ENCODE peak calls at places on chromosomes 1 and 21, in six cellular contexts. One of them, this sample, is unnamed.

GRCh38 chr21:34701726-34702125 is 32.9 kb downstream of the CLIC6 start:
- DNase-seq in left ventricle myocardium inferior: no peak
- DNase-seq in pancreas: no peak
- DNase-seq in MM.1S: no peak
- DNase-seq in mammary epithelial cell: no peak
- DNase-seq in tibial nerve: no peak
- DNase-seq in this sample: no peak

GRCh38 chr1:156923565-156924477 is 3.4 kb downstream of the LRRC71 start:
- DNase-seq in left ventricle myocardium inferior: no peak
- DNase-seq in pancreas: no peak
- DNase-seq in MM.1S: no peak
- DNase-seq in mammary epithelial cell: no peak
- DNase-seq in tibial nerve: no peak
- DNase-seq in this sample: no peak

GRCh38 chr1:30770150-30770549 is 12.6 kb upstream of the LAPTM5 start:
- DNase-seq in left ventricle myocardium inferior: no peak
- DNase-seq in pancreas: no peak
- DNase-seq in MM.1S: no peak
- DNase-seq in mammary epithelial cell: no peak
- DNase-seq in tibial nerve: no peak
- DNase-seq in this sample: no peak

GRCh38 chr1:202046748-202047708 is 36.6 kb downstream of the ELF3 start:
- DNase-seq in left ventricle myocardium inferior: no peak
- DNase-seq in pancreas: no peak
- DNase-seq in MM.1S: no peak
- DNase-seq in mammary epithelial cell: peak; percentile 77
- DNase-seq in tibial nerve: no peak
- DNase-seq in this sample: no peak

GRCh38 chr1:64624446-64624766 is 120.5 kb upstream of the RAVER2 start:
- DNase-seq in left ventricle myocardium inferior: no peak
- DNase-seq in pancreas: no peak
- DNase-seq in MM.1S: peak; percentile 39
- DNase-seq in mammary epithelial cell: peak; percentile 62
- DNase-seq in tibial nerve: peak; percentile 18
- DNase-seq in this sample: no peak

GRCh38 chr1:242017580-242018233 is 18.8 kb upstream of the MAP1LC3C start:
- DNase-seq in left ventricle myocardium inferior: peak; percentile 38
- DNase-seq in pancreas: peak; percentile 38
- DNase-seq in MM.1S: peak; percentile 76
- DNase-seq in mammary epithelial cell: peak; percentile 33
- DNase-seq in tibial nerve: no peak
- DNase-seq in this sample: peak; percentile 57

GRCh38 chr1:197144570-197145325 is 1.7 kb downstream of the ASPM start:
- DNase-seq in left ventricle myocardium inferior: no peak
- DNase-seq in pancreas: no peak
- DNase-seq in MM.1S: peak; percentile 8
- DNase-seq in mammary epithelial cell: peak; percentile 31
- DNase-seq in tibial nerve: no peak
- DNase-seq in this sample: no peak

GRCh38 chr21:21199342-21200102 is 201.3 kb downstream of the NCAM2 start:
- DNase-seq in left ventricle myocardium inferior: no peak
- DNase-seq in pancreas: no peak
- DNase-seq in MM.1S: no peak
- DNase-seq in mammary epithelial cell: no peak
- DNase-seq in tibial nerve: no peak
- DNase-seq in this sample: no peak

GRCh38 chr1:158735848-158736247 is 15.3 kb upstream of the OR6K3 start:
- DNase-seq in left ventricle myocardium inferior: no peak
- DNase-seq in pancreas: no peak
- DNase-seq in MM.1S: no peak
- DNase-seq in mammary epithelial cell: no peak
- DNase-seq in tibial nerve: no peak
- DNase-seq in this sample: no peak

GRCh38 chr21:18985584-18985983 is 582.0 kb upstream of the TMPRSS15 start:
- DNase-seq in left ventricle myocardium inferior: no peak
- DNase-seq in pancreas: no peak
- DNase-seq in MM.1S: no peak
- DNase-seq in mammary epithelial cell: no peak
- DNase-seq in tibial nerve: no peak
- DNase-seq in this sample: no peak

GRCh38 chr1:181556606-181557005 is 73.3 kb downstream of the CACNA1E start:
- DNase-seq in left ventricle myocardium inferior: no peak
- DNase-seq in pancreas: no peak
- DNase-seq in MM.1S: no peak
- DNase-seq in mammary epithelial cell: no peak
- DNase-seq in tibial nerve: no peak
- DNase-seq in this sample: no peak

GRCh38 chr1:192516776-192517297 is 58.7 kb upstream of the RGS1 start:
- DNase-seq in left ventricle myocardium inferior: no peak
- DNase-seq in pancreas: no peak
- DNase-seq in MM.1S: peak; percentile 99
- DNase-seq in mammary epithelial cell: no peak
- DNase-seq in tibial nerve: no peak
- DNase-seq in this sample: no peak

GRCh38 chr1:15329481-15329815 is 80.2 kb upstream of the EFHD2 start:
- DNase-seq in left ventricle myocardium inferior: no peak
- DNase-seq in pancreas: no peak
- DNase-seq in MM.1S: no peak
- DNase-seq in mammary epithelial cell: no peak
- DNase-seq in tibial nerve: no peak
- DNase-seq in this sample: no peak
- H3K9me3 ChIP-seq in left ventricle myocardium inferior: no peaks in the 10 kb centered on the region
- H3K9me3 ChIP-seq in pancreas: no peaks in the 10 kb centered on the region
- H3K9me3 ChIP-seq in MM.1S: no peaks in the 10 kb centered on the region
- H3K9me3 ChIP-seq in mammary epithelial cell: no peaks in the 10 kb centered on the region
- H3K9me3 ChIP-seq in tibial nerve: no peaks in the 10 kb centered on the region
- H3K9me3 ChIP-seq in this sample: no peaks in the 10 kb centered on the region

GRCh38 chr1:228735871-228736586 is 750 bp downstream of the RHOU start:
- DNase-seq in left ventricle myocardium inferior: peak; percentile 37
- DNase-seq in pancreas: peak; percentile 63
- DNase-seq in MM.1S: peak; percentile 58
- DNase-seq in mammary epithelial cell: no peak
- DNase-seq in tibial nerve: peak; percentile 21
- DNase-seq in this sample: peak; percentile 74
- H3K27ac ChIP-seq in left ventricle myocardium inferior: peak overlapping the region; percentile 93
- H3K27ac ChIP-seq in pancreas: peak overlapping the region; percentile 96
- H3K27ac ChIP-seq in MM.1S: no peak overlapping the region
- H3K27ac ChIP-seq in mammary epithelial cell: no peak overlapping the region
- H3K27ac ChIP-seq in tibial nerve: peak overlapping the region; percentile 97
- H3K27ac ChIP-seq in this sample: peak overlapping the region; percentile 33

DNA sequence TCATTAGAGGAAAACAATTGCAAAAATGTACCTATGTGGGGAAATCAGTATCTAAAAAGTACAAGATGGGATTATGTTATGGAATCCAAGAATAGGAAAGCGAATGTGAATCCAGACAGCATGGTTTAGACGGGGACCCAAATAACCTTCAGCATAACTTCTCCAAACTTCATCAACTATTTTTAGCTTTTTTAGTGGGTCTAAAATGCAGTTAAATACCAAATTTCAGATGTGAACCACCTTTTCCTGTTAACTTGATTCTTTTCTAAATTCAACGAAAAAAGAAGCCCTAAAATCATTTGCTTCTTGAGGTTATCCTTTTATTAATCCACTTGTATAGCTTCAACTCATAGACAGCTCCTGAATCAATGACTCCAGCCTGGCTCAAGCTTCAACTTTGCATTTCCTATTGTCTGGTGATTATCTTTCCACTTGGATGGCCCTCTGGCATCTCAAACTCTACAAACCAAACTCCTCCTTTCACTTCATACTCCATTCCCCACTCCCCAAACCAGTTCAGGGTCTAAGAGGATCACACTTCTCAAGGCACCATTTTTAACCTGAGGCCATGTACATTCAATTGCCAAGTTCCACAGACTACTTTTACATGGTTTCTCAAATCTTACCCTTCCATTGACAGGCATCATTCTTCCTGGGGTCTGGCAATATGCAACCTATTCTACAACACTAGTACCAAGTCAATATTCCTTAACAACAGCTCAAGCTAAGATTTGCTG is 7.4 kb downstream of the ERRFI1 start:
- DNase-seq in left ventricle myocardium inferior: no peak
- DNase-seq in pancreas: no peak
- DNase-seq in MM.1S: no peak
- DNase-seq in mammary epithelial cell: no peak
- DNase-seq in tibial nerve: no peak
- DNase-seq in this sample: no peak
- H3K4me1 ChIP-seq in left ventricle myocardium inferior: peaks cover 83% of the 10 kb centered on the region
- H3K4me1 ChIP-seq in pancreas: peaks cover 73% of the 10 kb centered on the region
- H3K4me1 ChIP-seq in MM.1S: no peaks in the 10 kb centered on the region
- H3K4me1 ChIP-seq in mammary epithelial cell: peaks cover 86% of the 10 kb centered on the region
- H3K4me1 ChIP-seq in tibial nerve: peaks cover 38% of the 10 kb centered on the region
- H3K4me1 ChIP-seq in this sample: peaks cover 5% of the 10 kb centered on the region

DNA sequence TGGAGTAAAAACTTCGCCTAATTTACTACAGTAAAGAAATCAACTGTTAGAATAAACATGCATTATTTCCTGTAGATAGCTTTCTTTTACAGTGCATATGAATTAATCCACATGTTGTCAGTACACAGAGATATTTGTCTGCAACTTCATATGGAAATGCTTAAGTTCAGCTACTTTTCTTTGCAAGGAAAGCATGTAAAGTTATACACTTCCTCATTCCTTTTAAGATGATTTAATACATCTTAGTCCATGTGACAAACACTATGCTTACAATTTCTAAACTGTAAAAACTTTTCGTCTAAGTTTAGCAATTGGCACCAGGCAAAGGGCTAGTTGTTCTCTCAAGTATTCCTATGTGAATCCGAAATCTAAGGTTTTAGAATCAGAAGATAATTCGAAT is 1205.5 kb upstream of the ADGRL4 start:
- DNase-seq in left ventricle myocardium inferior: no peak
- DNase-seq in pancreas: no peak
- DNase-seq in MM.1S: no peak
- DNase-seq in mammary epithelial cell: no peak
- DNase-seq in tibial nerve: no peak
- DNase-seq in this sample: no peak
- H3K9me3 ChIP-seq in left ventricle myocardium inferior: no peaks in the 10 kb centered on the region
- H3K9me3 ChIP-seq in pancreas: no peaks in the 10 kb centered on the region
- H3K9me3 ChIP-seq in MM.1S: no peaks in the 10 kb centered on the region
- H3K9me3 ChIP-seq in mammary epithelial cell: no peaks in the 10 kb centered on the region
- H3K9me3 ChIP-seq in tibial nerve: no peaks in the 10 kb centered on the region
- H3K9me3 ChIP-seq in this sample: no peaks in the 10 kb centered on the region

GRCh38 chr1:94323311-94324167 is 86.2 kb upstream of the ARHGAP29 start:
- DNase-seq in left ventricle myocardium inferior: no peak
- DNase-seq in pancreas: no peak
- DNase-seq in MM.1S: no peak
- DNase-seq in mammary epithelial cell: peak; percentile 49
- DNase-seq in tibial nerve: no peak
- DNase-seq in this sample: no peak

GRCh38 chr1:94319319-94320180 is 82.2 kb upstream of the ARHGAP29 start:
- DNase-seq in left ventricle myocardium inferior: no peak
- DNase-seq in pancreas: no peak
- DNase-seq in MM.1S: no peak
- DNase-seq in mammary epithelial cell: no peak
- DNase-seq in tibial nerve: no peak
- DNase-seq in this sample: no peak

GRCh38 chr1:94322696-94323095 is 85.3 kb upstream of the ARHGAP29 start:
- DNase-seq in left ventricle myocardium inferior: no peak
- DNase-seq in pancreas: no peak
- DNase-seq in MM.1S: no peak
- DNase-seq in mammary epithelial cell: peak; percentile 62
- DNase-seq in tibial nerve: no peak
- DNase-seq in this sample: no peak

GRCh38 chr1:94324168-94324544 is 86.8 kb upstream of the ARHGAP29 start:
- DNase-seq in left ventricle myocardium inferior: no peak
- DNase-seq in pancreas: no peak
- DNase-seq in MM.1S: no peak
- DNase-seq in mammary epithelial cell: peak; percentile 63
- DNase-seq in tibial nerve: no peak
- DNase-seq in this sample: no peak

GRCh38 chr1:94321662-94322061 is 84.3 kb upstream of the ARHGAP29 start:
- DNase-seq in left ventricle myocardium inferior: no peak
- DNase-seq in pancreas: no peak
- DNase-seq in MM.1S: no peak
- DNase-seq in mammary epithelial cell: no peak
- DNase-seq in tibial nerve: no peak
- DNase-seq in this sample: no peak
- H3K27ac ChIP-seq in left ventricle myocardium inferior: peak overlapping the region; percentile 81
- H3K27ac ChIP-seq in pancreas: no peak overlapping the region
- H3K27ac ChIP-seq in MM.1S: no peak overlapping the region
- H3K27ac ChIP-seq in mammary epithelial cell: no peak overlapping the region
- H3K27ac ChIP-seq in tibial nerve: no peak overlapping the region
- H3K27ac ChIP-seq in this sample: no peak overlapping the region

GRCh38 chr1:229207916-229208315 is 63.0 kb upstream of the RAB4A start:
- DNase-seq in left ventricle myocardium inferior: no peak
- DNase-seq in pancreas: no peak
- DNase-seq in MM.1S: no peak
- DNase-seq in mammary epithelial cell: no peak
- DNase-seq in tibial nerve: no peak
- DNase-seq in this sample: no peak

GRCh38 chr1:229204863-229205777 is 65.8 kb upstream of the RAB4A start:
- DNase-seq in left ventricle myocardium inferior: no peak
- DNase-seq in pancreas: no peak
- DNase-seq in MM.1S: no peak
- DNase-seq in mammary epithelial cell: no peak
- DNase-seq in tibial nerve: no peak
- DNase-seq in this sample: no peak

GRCh38 chr1:229203991-229204632 is 66.8 kb upstream of the RAB4A start:
- DNase-seq in left ventricle myocardium inferior: no peak
- DNase-seq in pancreas: no peak
- DNase-seq in MM.1S: no peak
- DNase-seq in mammary epithelial cell: no peak
- DNase-seq in tibial nerve: no peak
- DNase-seq in this sample: no peak

GRCh38 chr1:229208481-229208880 is 62.4 kb upstream of the RAB4A start:
- DNase-seq in left ventricle myocardium inferior: no peak
- DNase-seq in pancreas: no peak
- DNase-seq in MM.1S: no peak
- DNase-seq in mammary epithelial cell: no peak
- DNase-seq in tibial nerve: no peak
- DNase-seq in this sample: no peak

GRCh38 chr1:229205854-229206253 is 65.1 kb upstream of the RAB4A start:
- DNase-seq in left ventricle myocardium inferior: no peak
- DNase-seq in pancreas: no peak
- DNase-seq in MM.1S: no peak
- DNase-seq in mammary epithelial cell: no peak
- DNase-seq in tibial nerve: no peak
- DNase-seq in this sample: no peak
- H3K4me1 ChIP-seq in left ventricle myocardium inferior: peaks cover 20% of the 10 kb centered on the region
- H3K4me1 ChIP-seq in pancreas: no peaks in the 10 kb centered on the region
- H3K4me1 ChIP-seq in MM.1S: no peaks in the 10 kb centered on the region
- H3K4me1 ChIP-seq in mammary epithelial cell: no peaks in the 10 kb centered on the region
- H3K4me1 ChIP-seq in tibial nerve: peaks cover 8% of the 10 kb centered on the region
- H3K4me1 ChIP-seq in this sample: no peaks in the 10 kb centered on the region

GRCh38 chr1:163875214-163875926 is 553.6 kb downstream of the NUF2 start:
- DNase-seq in left ventricle myocardium inferior: peak; percentile 26
- DNase-seq in pancreas: no peak
- DNase-seq in MM.1S: no peak
- DNase-seq in mammary epithelial cell: no peak
- DNase-seq in tibial nerve: no peak
- DNase-seq in this sample: peak; percentile 53

GRCh38 chr1:163875927-163876320 is 554.2 kb downstream of the NUF2 start:
- DNase-seq in left ventricle myocardium inferior: no peak
- DNase-seq in pancreas: no peak
- DNase-seq in MM.1S: no peak
- DNase-seq in mammary epithelial cell: no peak
- DNase-seq in tibial nerve: no peak
- DNase-seq in this sample: no peak

GRCh38 chr1:163876546-163876945 is 554.8 kb downstream of the NUF2 start:
- DNase-seq in left ventricle myocardium inferior: no peak
- DNase-seq in pancreas: no peak
- DNase-seq in MM.1S: no peak
- DNase-seq in mammary epithelial cell: no peak
- DNase-seq in tibial nerve: no peak
- DNase-seq in this sample: no peak

GRCh38 chr1:163874070-163874469 is 552.3 kb downstream of the NUF2 start:
- DNase-seq in left ventricle myocardium inferior: no peak
- DNase-seq in pancreas: no peak
- DNase-seq in MM.1S: no peak
- DNase-seq in mammary epithelial cell: no peak
- DNase-seq in tibial nerve: no peak
- DNase-seq in this sample: no peak

GRCh38 chr1:163877016-163877415 is 555.3 kb downstream of the NUF2 start:
- DNase-seq in left ventricle myocardium inferior: no peak
- DNase-seq in pancreas: no peak
- DNase-seq in MM.1S: no peak
- DNase-seq in mammary epithelial cell: no peak
- DNase-seq in tibial nerve: no peak
- DNase-seq in this sample: no peak
- H3K9me3 ChIP-seq in left ventricle myocardium inferior: no peaks in the 10 kb centered on the region
- H3K9me3 ChIP-seq in pancreas: no peaks in the 10 kb centered on the region
- H3K9me3 ChIP-seq in MM.1S: no peaks in the 10 kb centered on the region
- H3K9me3 ChIP-seq in mammary epithelial cell: no peaks in the 10 kb centered on the region
- H3K9me3 ChIP-seq in tibial nerve: no peaks in the 10 kb centered on the region
- H3K9me3 ChIP-seq in this sample: no peaks in the 10 kb centered on the region

This sample was measured in aorta.